ENCODE peak calls at places on chromosomes 7 and 10, in eight cellular contexts. L is HCT116; W is right lobe of liver; H is GM23248; O is cardiac muscle cell; K is ascending aorta; Q is CD4-positive, alpha-beta T cell; F is spleen. M is an unnamed sample.

GRCh38 chr7:22008683-22009082 is 63.0 kb upstream of the CDCA7L start:
- DNase-seq in L (no peak), W (no peak), H (no peak), O (no peak), K (no peak), Q (no peak), F (no peak), M (no peak)

GRCh38 chr10:75428434-75429158 is 2.8 kb upstream of the LRMDA start:
- DNase-seq in L (no peak), W (no peak), H (peak; percentile 56), O (no peak), K (no peak), Q (no peak), F (no peak), M (no peak)

GRCh38 chr7:37411444-37412034 is 37.1 kb downstream of the ELMO1 start:
- DNase-seq in L (no peak), W (no peak), H (no peak), O (no peak), K (no peak), Q (no peak), F (no peak), M (no peak)

GRCh38 chr7:17558558-17559332 is 260.3 kb downstream of the AHR start:
- DNase-seq in L (no peak), W (no peak), H (peak; percentile 72), O (no peak), K (no peak), Q (no peak), F (no peak), M (no peak)

GRCh38 chr10:34539533-34540315 is 275.4 kb downstream of the PARD3 start:
- DNase-seq in L (no peak), W (no peak), H (peak; percentile 76), O (no peak), K (no peak), Q (no peak), F (no peak), M (no peak)

GRCh38 chr7:83693281-83693680 is 44.3 kb upstream of the SEMA3E start:
- DNase-seq in L (no peak), W (no peak), H (no peak), O (no peak), K (no peak), Q (no peak), F (no peak), M (no peak)

GRCh38 chr10:121244791-121245190 is 353.5 kb downstream of the FGFR2 start:
- DNase-seq in L (no peak), W (no peak), H (no peak), O (no peak), K (no peak), Q (no peak), F (no peak), M (no peak)

GRCh38 chr7:110940756-110941155 is 150.2 kb upstream of the LRRN3 start:
- DNase-seq in L (no peak), W (no peak), H (no peak), O (no peak), K (no peak), Q (no peak), F (no peak), M (no peak)

GRCh38 chr10:124701881-124702656 is 42.1 kb downstream of the FAM53B start:
- DNase-seq in L (no peak), W (peak; percentile 71), H (no peak), O (no peak), K (peak; percentile 76), Q (no peak), F (peak; percentile 68), M (no peak)

GRCh38 chr10:70328987-70329386 is 45.2 kb upstream of the NPFFR1 start:
- DNase-seq in L (no peak), W (no peak), H (peak; percentile 78), O (no peak), K (no peak), Q (no peak), F (no peak), M (no peak)

GRCh38 chr7:95608344-95609173 is 12.2 kb upstream of the PDK4 start:
- DNase-seq in L (peak; percentile 60), W (peak; percentile 89), H (peak; percentile 96), O (peak; percentile 91), K (peak; percentile 98), Q (no peak), F (peak; percentile 93), M (peak; percentile 99)

GRCh38 chr7:41869091-41869490 is 166.2 kb upstream of the INHBA start:
- DNase-seq in L (no peak), W (no peak), H (peak; percentile 82), O (no peak), K (no peak), Q (no peak), F (no peak), M (no peak)

GRCh38 chr7:137895301-137896201 is 48.8 kb upstream of the DGKI start:
- DNase-seq in L (no peak), W (no peak), H (no peak), O (no peak), K (no peak), Q (no peak), F (no peak), M (no peak)

GRCh38 chr10:72503694-72504438 is 122.0 kb downstream of the MICU1 start:
- DNase-seq in L (no peak), W (no peak), H (no peak), O (no peak), K (no peak), Q (no peak), F (no peak), M (no peak)

GRCh38 chr7:15801565-15801964 is 115.1 kb upstream of the MEOX2 start:
- DNase-seq in L (no peak), W (no peak), H (peak; percentile 69), O (peak; percentile 6), K (no peak), Q (no peak), F (no peak), M (no peak)

GRCh38 chr7:153939177-153939576 is 113.0 kb upstream of the DPP6 start:
- DNase-seq in L (no peak), W (no peak), H (no peak), O (no peak), K (no peak), Q (no peak), F (no peak), M (peak; percentile 7)

GRCh38 chr7:24341677-24342076 is 57.7 kb downstream of the NPY start:
- DNase-seq in L (no peak), W (no peak), H (peak; percentile 8), O (no peak), K (no peak), Q (no peak), F (no peak), M (no peak)

GRCh38 chr7:124779194-124779593 is 13.6 kb upstream of the GPR37 start:
- DNase-seq in L (no peak), W (no peak), H (no peak), O (no peak), K (no peak), Q (no peak), F (no peak), M (no peak)

GRCh38 chr7:15309891-15310290 is 251.9 kb downstream of the AGMO start:
- DNase-seq in L (no peak), W (no peak), H (peak; percentile 87), O (no peak), K (no peak), Q (no peak), F (no peak), M (no peak)

GRCh38 chr10:93357680-93358079 is 124.5 kb downstream of the MYOF start:
- DNase-seq in L (no peak), W (no peak), H (peak; percentile 62), O (peak; percentile 57), K (no peak), Q (no peak), F (no peak), M (no peak)

GRCh38 chr10:93356516-93356915 is 125.6 kb downstream of the MYOF start:
- DNase-seq in L (no peak), W (no peak), H (no peak), O (no peak), K (no peak), Q (no peak), F (no peak), M (no peak)

GRCh38 chr10:93352638-93353383 is 129.3 kb downstream of the MYOF start:
- DNase-seq in L (no peak), W (no peak), H (peak; percentile 56), O (peak; percentile 67), K (no peak), Q (no peak), F (no peak), M (no peak)
- H3K27ac ChIP-seq in L (no peak overlapping the region), W (no peak overlapping the region), H (no peak overlapping the region), O (no peak overlapping the region), K (no peak overlapping the region), Q (no peak overlapping the region), F (no peak overlapping the region), M (peak overlapping the region; percentile 22)

GRCh38 chr10:102170602-102171001 is 18.4 kb downstream of the NOLC1 start:
- DNase-seq in L (no peak), W (no peak), H (no peak), O (no peak), K (no peak), Q (no peak), F (no peak), M (no peak)
- H3K27ac ChIP-seq in L (no peak overlapping the region), W (no peak overlapping the region), H (no peak overlapping the region), O (no peak overlapping the region), K (no peak overlapping the region), Q (no peak overlapping the region), F (no peak overlapping the region), M (no peak overlapping the region)

GRCh38 chr10:4522296-4523000 is 303.6 kb upstream of the AKR1E2 start:
- DNase-seq in L (no peak), W (no peak), H (no peak), O (no peak), K (no peak), Q (no peak), F (no peak), M (no peak)

GRCh38 chr10:4529266-4529665 is 296.7 kb upstream of the AKR1E2 start:
- DNase-seq in L (no peak), W (no peak), H (no peak), O (no peak), K (no peak), Q (no peak), F (no peak), M (no peak)

GRCh38 chr10:4526426-4526825 is 299.6 kb upstream of the AKR1E2 start:
- DNase-seq in L (no peak), W (no peak), H (peak; percentile 29), O (no peak), K (no peak), Q (no peak), F (no peak), M (no peak)

GRCh38 chr10:4527281-4527960 is 298.6 kb upstream of the AKR1E2 start:
- DNase-seq in L (no peak), W (no peak), H (peak; percentile 71), O (no peak), K (no peak), Q (no peak), F (no peak), M (no peak)

GRCh38 chr10:4525095-4525494 is 300.9 kb upstream of the AKR1E2 start:
- DNase-seq in L (no peak), W (no peak), H (no peak), O (no peak), K (no peak), Q (no peak), F (no peak), M (no peak)
- H3K27ac ChIP-seq in L (no peak overlapping the region), W (no peak overlapping the region), H (no peak overlapping the region), O (no peak overlapping the region), K (no peak overlapping the region), Q (no peak overlapping the region), F (no peak overlapping the region), M (no peak overlapping the region)

DNA sequence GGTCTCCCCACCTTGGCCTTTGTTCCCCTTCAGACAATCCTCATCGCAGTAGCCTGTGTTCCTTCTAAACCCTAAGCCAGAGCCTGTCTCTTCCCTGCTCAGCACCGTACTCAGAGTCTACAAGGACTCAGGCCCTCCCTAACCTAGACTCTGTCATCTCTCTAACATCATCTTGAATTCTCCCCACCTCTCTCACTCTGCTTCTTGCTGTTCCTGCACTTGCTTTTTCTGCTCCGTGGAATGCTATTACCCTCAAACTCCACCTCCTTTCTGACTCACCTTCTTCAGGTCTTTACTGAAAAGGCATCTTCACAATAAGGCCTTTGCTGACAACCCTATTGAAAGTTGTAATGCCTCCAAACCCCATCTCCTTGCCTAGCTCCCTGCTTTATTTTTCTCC is 141.0 kb downstream of the DKK1 start:
- DNase-seq in L (no peak), W (no peak), H (peak; percentile 44), O (no peak), K (no peak), Q (no peak), F (no peak), M (no peak)
- H3K27ac ChIP-seq in L (peak overlapping the region; percentile 63), W (no peak overlapping the region), H (no peak overlapping the region), O (no peak overlapping the region), K (no peak overlapping the region), Q (no peak overlapping the region), F (no peak overlapping the region), M (no peak overlapping the region)

M was measured in coronary artery.